ENCODE peak calls at places on chromosome 2, in six cellular contexts. Q is CD8-positive, alpha-beta T cell; H is dermis blood vessel endothelial cell; R is HuH-7.5; Z is tibial nerve; F is LoVo. U is an unnamed sample.
A peak's percentile ranks its signal among the peaks of the same experiment; 100 is the strongest.

GRCh38 chr2:238852186-238852869 is 4.4 kb downstream of the TWIST2 start:
- DNase-seq in Q (no peak), H (no peak), R (no peak), Z (no peak), F (no peak), U (no peak)

GRCh38 chr2:25168256-25169072 is at the start of gene POMC:
- DNase-seq in Q (peak; percentile 5), H (peak; percentile 38), R (peak; percentile 37), Z (no peak), F (no peak), U (peak; percentile 69)

GRCh38 chr2:121254748-121255147 is 30.3 kb downstream of the TFCP2L1 start:
- DNase-seq in Q (no peak), H (no peak), R (no peak), Z (no peak), F (no peak), U (no peak)

GRCh38 chr2:43038720-43039099 is 187.7 kb downstream of the ZFP36L2 start:
- DNase-seq in Q (no peak), H (no peak), R (no peak), Z (no peak), F (no peak), U (no peak)

GRCh38 chr2:131584940-131585339 is 57.3 kb downstream of the CCDC74A start:
- DNase-seq in Q (no peak), H (no peak), R (no peak), Z (no peak), F (no peak), U (peak; percentile 52)

GRCh38 chr2:218485986-218486667 is 67.2 kb downstream of the VIL1 start:
- DNase-seq in Q (no peak), H (no peak), R (no peak), Z (no peak), F (no peak), U (no peak)

GRCh38 chr2:70418514-70418913 is 116.6 kb upstream of the FAM136A start:
- DNase-seq in Q (no peak), H (no peak), R (no peak), Z (no peak), F (no peak), U (no peak)

GRCh38 chr2:106596844-106597243 is 109.7 kb downstream of the CD8B2 start:
- DNase-seq in Q (no peak), H (no peak), R (no peak), Z (no peak), F (no peak), U (no peak)

GRCh38 chr2:165791811-165792454 is 2.1 kb downstream of the GALNT3 start:
- DNase-seq in Q (no peak), H (no peak), R (no peak), Z (no peak), F (no peak), U (no peak)

GRCh38 chr2:85032621-85033020 is 61.7 kb downstream of the KCMF1 start:
- DNase-seq in Q (no peak), H (no peak), R (no peak), Z (no peak), F (no peak), U (no peak)

U was measured in GM20000.